ENCODE peak calls at places on chromosomes 13 and 19, in six cellular contexts. T is heart left ventricle, J is nephron progenitor cell, Q is endodermal cell, P is amniotic stem cell, I is activated T-cell treated with anti-CD3 and anti-CD28 coated beads for 1 hour. V is an unnamed sample.

GRCh38 chr13:97659602-97660001 is 225.6 kb downstream of the RAP2A start:
- DNase-seq in T (no peak), Q (no peak), P (no peak), J (peak), I (no peak), V (peak)

GRCh38 chr19:40523322-40524047 is 53.2 kb upstream of the SHKBP1 start:
- DNase-seq in T (peak), P (no peak), I (no peak), J (peak), Q (peak), V (peak)

GRCh38 chr19:44869728-44870470 is 21.2 kb upstream of the TOMM40 start:
- DNase-seq in P (no peak), J (no peak), I (no peak), Q (no peak), T (peak), V (no peak)

GRCh38 chr19:28425431-28425931 is 787.5 kb downstream of the UQCRFS1 start:
- DNase-seq in Q (no peak), P (no peak), I (no peak), J (no peak), T (no peak), V (no peak)

GRCh38 chr19:55703790-55704215 is 28.8 kb downstream of the EPN1 start:
- DNase-seq in P (no peak), I (peak), J (no peak), Q (peak), T (no peak), V (peak)

GRCh38 chr19:50933640-50934039 is 19.2 kb downstream of the KLK5 start:
- DNase-seq in T (no peak), I (no peak), J (no peak), P (no peak), Q (no peak), V (no peak)

GRCh38 chr13:32883501-32883900 is 132.7 kb upstream of the KL start:
- DNase-seq in P (no peak), T (no peak), I (no peak), J (no peak), Q (no peak), V (no peak)

GRCh38 chr13:100214886-100215285 is 126.0 kb downstream of the PCCA start:
- DNase-seq in P (peak), I (no peak), T (no peak), J (no peak), Q (no peak), V (no peak)

GRCh38 chr13:76329004-76329403 is 557.2 kb downstream of the KCTD12 start:
- DNase-seq in T (no peak), P (no peak), I (no peak), Q (no peak), J (no peak), V (no peak)

GRCh38 chr19:1387684-1388636 is 4.3 kb downstream of the NDUFS7 start:
- DNase-seq in T (no peak), I (no peak), Q (no peak), P (no peak), J (no peak), V (no peak)

V was measured in neural progenitor cell.